ENCODE peak calls at places on chromosome 17, in four cellular contexts. One of them, this sample, is unnamed.

GRCh38 chr17:4988168-4988567 is 693 bp upstream of the CAMTA2 start:
- DNase-seq in GM13977: no peak
- DNase-seq in natural killer cell: no peak
- DNase-seq in IMR-90: no peak
- DNase-seq in this sample: no peak

GRCh38 chr17:8877984-8878383 is 10.5 kb upstream of the PIK3R6 start:
- DNase-seq in IMR-90: no peak
- DNase-seq in GM13977: no peak
- DNase-seq in natural killer cell: no peak
- DNase-seq in this sample: no peak

GRCh38 chr17:29574732-29575510 is 6.4 kb downstream of the TP53I13 start:
- DNase-seq in natural killer cell: no peak
- DNase-seq in GM13977: no peak
- DNase-seq in IMR-90: no peak
- DNase-seq in this sample: no peak

GRCh38 chr17:66633322-66633965 is 201.5 kb upstream of the CACNG5 start:
- DNase-seq in GM13977: no peak
- DNase-seq in natural killer cell: no peak
- DNase-seq in IMR-90: peak
- DNase-seq in this sample: no peak

GRCh38 chr17:59845595-59846390 is 47.0 kb downstream of the TUBD1 start:
- DNase-seq in natural killer cell: no peak
- DNase-seq in IMR-90: peak
- DNase-seq in GM13977: no peak
- DNase-seq in this sample: no peak

GRCh38 chr17:69733171-69734014 is 318.9 kb downstream of the MAP2K6 start:
- DNase-seq in natural killer cell: no peak
- DNase-seq in GM13977: no peak
- DNase-seq in IMR-90: peak
- DNase-seq in this sample: no peak

GRCh38 chr17:77011173-77012011 is 129.4 kb upstream of the SEC14L1 start:
- DNase-seq in GM13977: no peak
- DNase-seq in natural killer cell: peak
- DNase-seq in IMR-90: peak
- DNase-seq in this sample: no peak

GRCh38 chr17:81914103-81914850 is 3.1 kb upstream of the PCYT2 start:
- DNase-seq in IMR-90: no peak
- DNase-seq in GM13977: no peak
- DNase-seq in natural killer cell: no peak
- DNase-seq in this sample: no peak

GRCh38 chr17:72387487-72387886 is 266.7 kb downstream of the SOX9 start:
- DNase-seq in IMR-90: peak
- DNase-seq in GM13977: no peak
- DNase-seq in natural killer cell: no peak
- DNase-seq in this sample: no peak

GRCh38 chr17:45784583-45785372 is 658 bp downstream of the CRHR1 start:
- DNase-seq in natural killer cell: no peak
- DNase-seq in GM13977: peak
- DNase-seq in IMR-90: no peak
- DNase-seq in this sample: peak

GRCh38 chr17:73166731-73167581 is 2.1 kb downstream of the SSTR2 start:
- DNase-seq in GM13977: peak
- DNase-seq in natural killer cell: no peak
- DNase-seq in IMR-90: no peak
- DNase-seq in this sample: peak

GRCh38 chr17:34368455-34369195 is 5.6 kb upstream of the CCL1 start:
- DNase-seq in IMR-90: no peak
- DNase-seq in GM13977: no peak
- DNase-seq in natural killer cell: no peak
- DNase-seq in this sample: no peak

GRCh38 chr17:73359987-73360410 is 48.2 kb upstream of the CDC42EP4 start:
- DNase-seq in GM13977: no peak
- DNase-seq in natural killer cell: no peak
- DNase-seq in IMR-90: no peak
- DNase-seq in this sample: no peak

GRCh38 chr17:47265983-47266541 is 12.4 kb downstream of the ITGB3 start:
- DNase-seq in GM13977: no peak
- DNase-seq in natural killer cell: no peak
- DNase-seq in IMR-90: peak
- DNase-seq in this sample: no peak

GRCh38 chr17:48177816-48178215 is 70.2 kb downstream of the SNX11 start:
- DNase-seq in natural killer cell: no peak
- DNase-seq in GM13977: no peak
- DNase-seq in IMR-90: no peak
- DNase-seq in this sample: no peak

GRCh38 chr17:45702666-45703266 is 81.4 kb upstream of the CRHR1 start:
- DNase-seq in natural killer cell: no peak
- DNase-seq in GM13977: no peak
- DNase-seq in IMR-90: peak
- DNase-seq in this sample: no peak

GRCh38 chr17:2847601-2848255 is 51.5 kb downstream of the RAP1GAP2 start:
- DNase-seq in natural killer cell: no peak
- DNase-seq in GM13977: no peak
- DNase-seq in IMR-90: no peak
- DNase-seq in this sample: no peak

GRCh38 chr17:48261297-48261880 is 153.8 kb downstream of the SNX11 start:
- DNase-seq in natural killer cell: no peak
- DNase-seq in IMR-90: peak
- DNase-seq in GM13977: no peak
- DNase-seq in this sample: no peak

GRCh38 chr17:28499366-28499668 is 6.8 kb upstream of the FOXN1 start:
- DNase-seq in natural killer cell: no peak
- DNase-seq in GM13977: no peak
- DNase-seq in IMR-90: no peak
- DNase-seq in this sample: no peak

GRCh38 chr17:52892334-52892733 is 733.8 kb upstream of the CA10 start:
- DNase-seq in IMR-90: no peak
- DNase-seq in natural killer cell: no peak
- DNase-seq in GM13977: no peak
- DNase-seq in this sample: no peak

GRCh38 chr17:21193031-21193430 is 20.9 kb downstream of the TMEM11 start:
- DNase-seq in natural killer cell: no peak
- DNase-seq in GM13977: no peak
- DNase-seq in IMR-90: no peak
- DNase-seq in this sample: no peak

GRCh38 chr17:22266231-22266630 is 573.9 kb downstream of the KCNJ18 start:
- DNase-seq in GM13977: no peak
- DNase-seq in natural killer cell: no peak
- DNase-seq in IMR-90: no peak
- DNase-seq in this sample: no peak

GRCh38 chr17:3038941-3039340 is 24.5 kb downstream of the OR1D5 start:
- DNase-seq in GM13977: no peak
- DNase-seq in IMR-90: no peak
- DNase-seq in natural killer cell: no peak
- DNase-seq in this sample: no peak

GRCh38 chr17:49575524-49576120 is at the start of gene NXPH3:
- DNase-seq in natural killer cell: peak
- DNase-seq in IMR-90: peak
- DNase-seq in GM13977: peak
- DNase-seq in this sample: peak
- TF ChIP-seq CTCF in natural killer cell: peak
- TF ChIP-seq CTCF in IMR-90: peak
- TF ChIP-seq CTCF in GM13977: peak
- TF ChIP-seq CTCF in this sample: peak

GRCh38 chr17:58323420-58324408 is 4.9 kb downstream of the TSPOAP1 start:
- DNase-seq in natural killer cell: no peak
- DNase-seq in IMR-90: no peak
- DNase-seq in GM13977: no peak
- DNase-seq in this sample: no peak
- TF ChIP-seq CTCF in natural killer cell: no peak
- TF ChIP-seq CTCF in IMR-90: no peak
- TF ChIP-seq CTCF in GM13977: no peak
- TF ChIP-seq CTCF in this sample: no peak

GRCh38 chr17:62859146-62859545 is 51.0 kb upstream of the MARCHF10 start:
- DNase-seq in natural killer cell: no peak
- DNase-seq in GM13977: no peak
- DNase-seq in IMR-90: peak
- DNase-seq in this sample: no peak
- TF ChIP-seq CTCF in natural killer cell: no peak
- TF ChIP-seq CTCF in GM13977: no peak
- TF ChIP-seq CTCF in IMR-90: no peak
- TF ChIP-seq CTCF in this sample: no peak

DNA sequence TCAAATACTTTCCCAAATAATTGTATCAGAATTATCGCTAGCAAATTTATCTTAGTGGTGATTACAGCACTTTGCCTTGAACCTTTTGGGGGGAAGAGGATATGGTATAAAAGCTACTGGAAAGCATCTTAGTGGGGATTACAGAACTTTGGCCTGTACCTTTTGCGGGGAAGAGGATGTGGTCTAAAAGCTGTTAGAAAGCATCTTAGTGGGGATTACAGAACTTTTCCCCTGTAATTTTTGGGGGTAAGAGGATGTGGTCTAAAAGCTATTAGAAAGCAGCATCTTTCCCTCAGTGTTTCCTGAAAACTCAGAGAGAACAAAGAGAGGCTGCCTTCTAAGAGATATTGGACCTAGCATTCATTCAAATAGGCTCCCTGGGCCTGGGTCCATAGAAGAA is 4.1 kb downstream of the SLFN12 start:
- DNase-seq in IMR-90: no peak
- DNase-seq in natural killer cell: no peak
- DNase-seq in GM13977: no peak
- DNase-seq in this sample: no peak
- TF ChIP-seq CTCF in IMR-90: no peak
- TF ChIP-seq CTCF in natural killer cell: no peak
- TF ChIP-seq CTCF in GM13977: no peak
- TF ChIP-seq CTCF in this sample: no peak

GRCh38 chr17:13750783-13751484 is 149.2 kb upstream of the HS3ST3A1 start:
- DNase-seq in GM13977: no peak
- DNase-seq in natural killer cell: no peak
- DNase-seq in IMR-90: peak
- DNase-seq in this sample: no peak

GRCh38 chr17:13755851-13756250 is 154.1 kb upstream of the HS3ST3A1 start:
- DNase-seq in IMR-90: no peak
- DNase-seq in natural killer cell: no peak
- DNase-seq in GM13977: no peak
- DNase-seq in this sample: no peak

GRCh38 chr17:13749566-13750235 is 148.0 kb upstream of the HS3ST3A1 start:
- DNase-seq in IMR-90: no peak
- DNase-seq in natural killer cell: no peak
- DNase-seq in GM13977: no peak
- DNase-seq in this sample: no peak

GRCh38 chr17:13753151-13753550 is 151.4 kb upstream of the HS3ST3A1 start:
- DNase-seq in GM13977: no peak
- DNase-seq in natural killer cell: no peak
- DNase-seq in IMR-90: no peak
- DNase-seq in this sample: no peak

GRCh38 chr17:13751485-13751793 is 149.7 kb upstream of the HS3ST3A1 start:
- DNase-seq in natural killer cell: no peak
- DNase-seq in GM13977: no peak
- DNase-seq in IMR-90: no peak
- DNase-seq in this sample: no peak
- TF ChIP-seq CTCF in natural killer cell: no peak
- TF ChIP-seq CTCF in GM13977: no peak
- TF ChIP-seq CTCF in IMR-90: no peak
- TF ChIP-seq CTCF in this sample: no peak

GRCh38 chr17:80826955-80827645 is 164.5 kb upstream of the CHMP6 start:
- DNase-seq in natural killer cell: no peak
- DNase-seq in GM13977: no peak
- DNase-seq in IMR-90: peak
- DNase-seq in this sample: no peak
- TF ChIP-seq CTCF in natural killer cell: no peak
- TF ChIP-seq CTCF in GM13977: no peak
- TF ChIP-seq CTCF in IMR-90: peak
- TF ChIP-seq CTCF in this sample: no peak

GRCh38 chr17:78783711-78784396 is 1.8 kb upstream of the CYTH1 start:
- DNase-seq in GM13977: no peak
- DNase-seq in IMR-90: no peak
- DNase-seq in natural killer cell: no peak
- DNase-seq in this sample: no peak
- TF ChIP-seq CTCF in GM13977: no peak
- TF ChIP-seq CTCF in IMR-90: no peak
- TF ChIP-seq CTCF in natural killer cell: no peak
- TF ChIP-seq CTCF in this sample: no peak

This sample was measured in GM10248.